ENCODE peak calls at places on chromosome 18, in four cellular contexts. K, L, B and X are unnamed samples. For H3K9me3, the result is how much of the 10 kb centered on the place peaks cover.

GRCh38 chr18:63298393-63299015 is 21.1 kb downstream of the BCL2 start:
- DNase-seq in K (no peak), L (no peak), B (no peak), X (no peak)

GRCh38 chr18:5309888-5310470 is 14.5 kb upstream of the ZBTB14 start:
- DNase-seq in K (no peak), L (no peak), B (no peak), X (peak)

GRCh38 chr18:32998285-32998684 is 225.5 kb upstream of the KLHL14 start:
- DNase-seq in K (no peak), L (no peak), B (no peak), X (no peak)

GRCh38 chr18:6057604-6058003 is 162.3 kb upstream of the TMEM200C start:
- DNase-seq in K (no peak), L (no peak), B (no peak), X (no peak)

GRCh38 chr18:57095884-57096283 is 51.0 kb upstream of the BOD1L2 start:
- DNase-seq in K (no peak), L (no peak), B (no peak), X (no peak)

GRCh38 chr18:11175266-11175947 is 26.0 kb upstream of the PIEZO2 start:
- DNase-seq in K (no peak), L (no peak), B (no peak), X (no peak)

GRCh38 chr18:38458673-38459072 is 893.1 kb upstream of the CELF4 start:
- DNase-seq in K (no peak), L (no peak), B (no peak), X (no peak)

GRCh38 chr18:63336366-63337099 is 17.0 kb upstream of the BCL2 start:
- DNase-seq in K (no peak), L (no peak), B (no peak), X (no peak)

GRCh38 chr18:62325806-62326645 is 916 bp downstream of the TNFRSF11A start:
- DNase-seq in K (peak), L (no peak), B (no peak), X (peak)

GRCh38 chr18:6751207-6751606 is 21.7 kb downstream of the ARHGAP28 start:
- DNase-seq in K (no peak), L (no peak), B (no peak), X (no peak)

GRCh38 chr18:31741096-31741735 is 19.5 kb downstream of the SLC25A52 start:
- DNase-seq in K (peak), L (no peak), B (peak), X (peak)

GRCh38 chr18:63994783-63995399 is 25.0 kb downstream of the SERPINB8 start:
- DNase-seq in K (peak), L (peak), B (peak), X (no peak)

GRCh38 chr18:44818148-44818547 is 137.5 kb downstream of the SETBP1 start:
- DNase-seq in K (no peak), L (no peak), B (no peak), X (no peak)

GRCh38 chr18:39460136-39460535 is 1894.5 kb upstream of the CELF4 start:
- DNase-seq in K (no peak), L (no peak), B (no peak), X (no peak)

GRCh38 chr18:57791911-57792310 is 11.2 kb downstream of the ATP8B1 start:
- DNase-seq in K (no peak), L (no peak), B (no peak), X (no peak)

GRCh38 chr18:10927980-10928605 is 221.3 kb downstream of the PIEZO2 start:
- DNase-seq in K (no peak), L (no peak), B (no peak), X (no peak)

DNA sequence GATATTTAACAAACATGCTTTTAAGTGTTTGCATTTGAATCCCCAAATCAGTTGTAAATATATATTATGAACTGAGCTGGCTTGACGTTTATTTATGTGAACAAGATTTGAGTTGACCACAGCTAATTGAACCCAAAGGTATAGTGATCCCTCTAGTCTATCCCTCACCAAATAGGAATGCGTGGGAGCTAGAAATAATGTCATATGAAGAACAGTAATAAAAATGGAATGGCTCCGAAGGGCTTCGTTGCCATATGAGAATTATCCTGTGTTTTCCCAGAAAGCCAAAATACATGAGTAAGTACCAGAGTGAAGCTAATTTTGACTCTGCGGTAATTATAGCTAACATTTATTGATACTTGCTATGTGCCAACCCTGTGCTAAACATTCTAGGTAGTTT is 142.7 kb downstream of the ADCYAP1 start:
- DNase-seq in K (no peak), L (no peak), B (no peak), X (no peak)
- H3K9me3 ChIP-seq in K (under half), L (under half), B (under half), X (under half)

GRCh38 chr18:69649678-69650077 is 249.0 kb downstream of the DOK6 start:
- DNase-seq in K (no peak), L (no peak), B (no peak), X (no peak)

GRCh38 chr18:69651243-69651642 is 250.6 kb downstream of the DOK6 start:
- DNase-seq in K (no peak), L (no peak), B (no peak), X (no peak)

GRCh38 chr18:69648486-69648885 is 247.8 kb downstream of the DOK6 start:
- DNase-seq in K (no peak), L (no peak), B (no peak), X (no peak)

GRCh38 chr18:69647695-69648094 is 247.0 kb downstream of the DOK6 start:
- DNase-seq in K (no peak), L (no peak), B (no peak), X (no peak)
- H3K4me3 ChIP-seq in K (no peak), L (no peak), B (no peak), X (no peak)

GRCh38 chr18:49137585-49137984 is 186.8 kb upstream of the SMAD7 start:
- DNase-seq in K (no peak), L (no peak), B (no peak), X (no peak)
- TF ChIP-seq POLR2A in K (no peak), L (no peak), B (no peak), X (no peak)

GRCh38 chr18:70650878-70651277 is 362.0 kb downstream of the SOCS6 start:
- DNase-seq in K (no peak), L (no peak), B (no peak), X (no peak)

GRCh38 chr18:70645971-70646370 is 357.1 kb downstream of the SOCS6 start:
- DNase-seq in K (no peak), L (no peak), B (no peak), X (no peak)

GRCh38 chr18:70643812-70644211 is 355.0 kb downstream of the SOCS6 start:
- DNase-seq in K (no peak), L (no peak), B (no peak), X (no peak)

GRCh38 chr18:70649683-70650082 is 360.8 kb downstream of the SOCS6 start:
- DNase-seq in K (no peak), L (no peak), B (no peak), X (no peak)
- H3K9me3 ChIP-seq in K (under half), L (under half), B (under half), X (under half)

GRCh38 chr18:48922203-48922800 is 28.5 kb downstream of the SMAD7 start:
- DNase-seq in K (no peak), L (peak), B (no peak), X (no peak)
- H3K4me3 ChIP-seq in K (peak), L (peak), B (no peak), X (peak)

DNA sequence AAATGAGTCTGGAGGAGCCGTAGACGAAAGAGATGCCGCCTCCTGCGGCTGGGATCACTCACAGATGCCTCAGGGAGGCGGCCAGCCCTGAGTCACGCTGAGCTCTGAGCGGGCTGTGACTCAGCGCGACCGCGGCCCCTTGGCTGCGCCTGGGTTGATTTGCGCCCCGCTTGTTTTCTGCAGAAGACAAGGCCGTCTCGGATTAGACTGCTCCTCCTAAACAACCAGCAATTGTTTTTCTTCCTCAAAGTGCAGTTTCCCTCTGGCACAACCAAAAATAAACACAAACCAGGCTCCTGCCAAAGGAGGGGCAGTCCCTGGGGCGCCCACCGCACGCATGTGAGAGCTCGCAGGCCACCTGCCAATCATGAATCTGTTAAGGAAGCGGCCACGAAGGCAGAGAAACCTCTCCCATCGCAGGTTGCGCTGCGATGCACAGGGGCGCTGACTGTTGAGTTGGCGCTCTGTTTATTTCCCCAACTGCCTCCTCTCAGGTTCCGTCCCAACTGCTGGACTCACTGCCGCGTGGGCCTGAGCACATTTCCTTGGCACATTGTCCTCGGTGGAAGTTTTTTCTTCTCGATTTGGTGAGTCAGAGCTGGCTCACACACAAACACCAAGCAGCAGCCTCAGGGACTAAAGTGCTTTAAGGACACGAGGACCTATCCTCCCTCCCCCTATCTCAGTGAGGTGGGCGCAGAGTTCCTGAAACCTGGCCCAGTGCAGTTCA is 85.2 kb upstream of the NDUFV2 start:
- DNase-seq in K (peak), L (peak), B (peak), X (peak)
- TF ChIP-seq POLR2A in K (no peak), L (no peak), B (no peak), X (no peak)

GRCh38 chr18:75121266-75121665 is 87.7 kb downstream of the PTGR3 start:
- DNase-seq in K (no peak), L (no peak), B (no peak), X (peak)
- H3K9me3 ChIP-seq in K (under half), L (under half), B (under half), X (under half)

GRCh38 chr18:37246779-37247340 is 318.7 kb downstream of the CELF4 start:
- DNase-seq in K (no peak), L (no peak), B (no peak), X (no peak)

GRCh38 chr18:37247499-37248161 is 318.0 kb downstream of the CELF4 start:
- DNase-seq in K (no peak), L (no peak), B (no peak), X (no peak)

GRCh38 chr18:37242091-37242490 is 323.5 kb downstream of the CELF4 start:
- DNase-seq in K (no peak), L (no peak), B (no peak), X (no peak)

GRCh38 chr18:37244618-37245017 is 321.0 kb downstream of the CELF4 start:
- DNase-seq in K (no peak), L (no peak), B (no peak), X (no peak)

GRCh38 chr18:37243756-37244155 is 321.8 kb downstream of the CELF4 start:
- DNase-seq in K (no peak), L (no peak), B (no peak), X (no peak)
- H3K4me3 ChIP-seq in K (no peak), L (no peak), B (no peak), X (no peak)

GRCh38 chr18:3604626-3605408 is 154.8 kb downstream of the TGIF1 start:
- DNase-seq in K (no peak), L (peak), B (no peak), X (no peak)
- TF ChIP-seq POLR2A in K (peak), L (no peak), B (no peak), X (no peak)

GRCh38 chr18:78607784-78608183 is 371.8 kb upstream of the SALL3 start:
- DNase-seq in K (no peak), L (no peak), B (no peak), X (no peak)
- H3K9me3 ChIP-seq in K (under half), L (under half), B (under half), X (under half)